ENCODE peak calls at places on chromosomes 11 and 22, in ten cellular contexts. H is sciatic nerve; K is T-helper 1 cell; Z is type B pancreatic cell; Q is brain pericyte; P is T-helper 22 cell; M is H7; V is H4; A is Ammon's horn; Y is activated naive CD8-positive, alpha-beta T cell treated with anti-CD3 and anti-CD28 coated beads, Interleukin-2, amount 50 U/mL, for 24 hours. X is an unnamed sample.

GRCh38 chr11:108786281-108786990 is 121.6 kb downstream of the DDX10 start:
- DNase-seq in H (no peak), K (no peak), Z (no peak), Q (no peak), P (no peak), M (no peak), V (no peak), A (no peak), Y (no peak), X (no peak)

GRCh38 chr11:15180212-15180814 is 65.6 kb downstream of the INSC start:
- DNase-seq in H (no peak), K (no peak), Z (no peak), Q (no peak), P (no peak), M (no peak), V (no peak), A (no peak), Y (no peak), X (no peak)

GRCh38 chr22:24233816-24234215 is 11.1 kb downstream of the GGT5 start:
- DNase-seq in H (no peak), K (no peak), Z (no peak), Q (no peak), P (no peak), M (no peak), V (no peak), A (no peak), Y (no peak), X (no peak)

GRCh38 chr11:35354644-35355043 is 64.7 kb downstream of the SLC1A2 start:
- DNase-seq in H (no peak), K (no peak), Z (no peak), Q (no peak), P (no peak), M (no peak), V (no peak), A (no peak), Y (no peak), X (no peak)

GRCh38 chr11:33828604-33829429 is 54.5 kb upstream of the FBXO3 start:
- DNase-seq in H (no peak), K (no peak), Z (no peak), Q (no peak), P (no peak), M (peak; percentile 81), V (no peak), A (no peak), Y (no peak), X (no peak)

GRCh38 chr22:27480487-27480886 is 321.1 kb downstream of the MN1 start:
- DNase-seq in H (no peak), K (no peak), Z (no peak), Q (no peak), P (no peak), M (peak; percentile 83), V (no peak), A (peak; percentile 81), Y (no peak), X (no peak)

GRCh38 chr22:24507742-24508141 is 12.6 kb downstream of the UPB1 start:
- DNase-seq in H (no peak), K (no peak), Z (no peak), Q (no peak), P (no peak), M (peak; percentile 88), V (no peak), A (no peak), Y (no peak), X (no peak)

GRCh38 chr22:31122532-31123291 is at the start of gene INPP5J:
- DNase-seq in H (no peak), K (no peak), Z (no peak), Q (no peak), P (no peak), M (peak; percentile 88), V (peak; percentile 21), A (peak; percentile 69), Y (no peak), X (no peak)

GRCh38 chr22:36163497-36163896 is 2.9 kb upstream of the APOL3 start:
- DNase-seq in H (no peak), K (no peak), Z (no peak), Q (no peak), P (no peak), M (no peak), V (no peak), A (no peak), Y (no peak), X (no peak)

GRCh38 chr11:129639300-129639699 is 176.3 kb upstream of the TMEM45B start:
- DNase-seq in H (no peak), K (no peak), Z (no peak), Q (no peak), P (no peak), M (no peak), V (peak; percentile 87), A (no peak), Y (peak; percentile 23), X (no peak)

GRCh38 chr11:118410055-118410745 is 8.8 kb downstream of the ATP5MG start:
- DNase-seq in H (no peak), K (no peak), Z (no peak), Q (no peak), P (no peak), M (no peak), V (no peak), A (no peak), Y (no peak), X (no peak)

X was measured in cardiac septum.